ENCODE peak calls at places on chromosomes 4 and X, in eight cellular contexts. O, V, N, F, I, K, D and P are unnamed samples.
A peak's percentile ranks its signal among the peaks of the same experiment; 100 is the strongest.

GRCh38 chr4:86338989-86339388 is 20.9 kb downstream of the MAPK10 start:
- DNase-seq in O (no peak), V (no peak), N (peak; percentile 2), F (peak; percentile 68), I (no peak), K (no peak), D (peak; percentile 3), P (peak; percentile 67)

GRCh38 chr4:158094413-158095110 is 78.3 kb downstream of the GASK1B start:
- DNase-seq in O (no peak), V (peak; percentile 17), N (no peak), F (no peak), I (no peak), K (no peak), D (no peak), P (peak; percentile 84)

GRCh38 chr4:81747242-81747930 is 275.7 kb upstream of the RASGEF1B start:
- DNase-seq in O (no peak), V (no peak), N (no peak), F (no peak), I (no peak), K (no peak), D (no peak), P (no peak)

GRCh38 chr4:128220286-128221235 is 67.1 kb downstream of the PGRMC2 start:
- DNase-seq in O (no peak), V (peak; percentile 41), N (no peak), F (no peak), I (peak; percentile 3), K (no peak), D (no peak), P (no peak)

GRCh38 chr4:140659935-140660710 is 91.4 kb upstream of the UCP1 start:
- DNase-seq in O (no peak), V (no peak), N (no peak), F (no peak), I (no peak), K (no peak), D (no peak), P (no peak)

GRCh38 chr4:32261196-32261595 is 1541.0 kb downstream of the PCDH7 start:
- DNase-seq in O (no peak), V (peak; percentile 1), N (no peak), F (no peak), I (no peak), K (peak; percentile 36), D (no peak), P (no peak)

GRCh38 chrX:78123190-78123589 is 16.3 kb downstream of the TAF9B start:
- DNase-seq in O (no peak), V (no peak), N (no peak), F (no peak), I (no peak), K (no peak), D (no peak), P (peak; percentile 46)

GRCh38 chrX:141468940-141469339 is 115.6 kb downstream of the SPANXA1 start:
- DNase-seq in O (no peak), V (no peak), N (no peak), F (no peak), I (no peak), K (no peak), D (no peak), P (no peak)

GRCh38 chrX:41137589-41137988 is 52.3 kb downstream of the USP9X start:
- DNase-seq in O (no peak), V (peak; percentile 20), N (no peak), F (no peak), I (no peak), K (no peak), D (no peak), P (no peak)

GRCh38 chrX:93169771-93170170 is 503.6 kb downstream of the NAP1L3 start:
- DNase-seq in O (no peak), V (no peak), N (no peak), F (no peak), I (no peak), K (no peak), D (no peak), P (no peak)

DNA sequence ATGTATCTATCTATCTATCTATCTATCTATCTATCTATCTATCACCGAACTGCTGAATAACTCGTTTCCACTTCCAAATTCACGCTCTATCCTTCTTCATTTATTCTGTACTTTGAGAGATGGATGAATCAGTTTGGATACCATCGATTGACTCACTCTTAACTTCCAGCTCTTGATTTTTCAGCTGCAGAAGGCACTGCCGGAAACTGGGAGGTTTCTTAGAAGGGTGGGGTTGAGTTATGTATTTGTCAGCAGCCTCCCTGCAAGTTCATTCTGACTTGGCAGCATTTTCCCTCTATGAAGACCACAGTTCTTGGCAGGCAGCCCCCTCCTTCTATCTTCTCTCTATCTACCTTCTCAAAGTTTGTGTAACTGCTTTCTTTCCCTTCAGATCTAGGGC is 112.0 kb upstream of the MAGEB18 start:
- DNase-seq in O (no peak), V (no peak), N (no peak), F (no peak), I (no peak), K (no peak), D (no peak), P (peak; percentile 0)
- H3K4me3 ChIP-seq in O (no peak overlapping the region), V (no peak overlapping the region), N (no peak overlapping the region), F (no peak overlapping the region), I (no peak overlapping the region), K (no peak overlapping the region), D (no peak overlapping the region), P (no peak overlapping the region)

DNA sequence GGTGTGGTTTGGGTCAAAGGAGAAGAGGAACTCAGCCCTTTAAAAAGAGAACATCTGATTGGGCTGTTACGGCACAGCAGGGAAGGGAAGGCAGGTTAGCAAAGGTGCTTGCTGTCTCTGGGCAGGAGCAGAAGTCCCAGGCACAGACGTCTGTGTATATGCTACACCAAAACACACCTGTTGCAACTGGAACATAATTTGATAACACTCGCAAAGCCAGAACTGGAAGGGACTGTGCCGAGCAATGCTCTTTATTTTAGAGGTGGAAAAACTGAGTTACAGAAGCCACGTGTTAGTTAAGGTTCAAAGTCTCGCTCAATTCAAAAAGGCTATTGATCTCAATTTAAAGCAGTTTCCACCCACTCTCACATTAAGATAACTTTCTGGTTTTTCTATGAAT is 2.2 kb upstream of the FAM114A1 start:
- DNase-seq in O (no peak), V (no peak), N (no peak), F (no peak), I (no peak), K (no peak), D (no peak), P (no peak)
- H3K27me3 ChIP-seq in O (no peaks in the 10 kb centered on the region), V (no peaks in the 10 kb centered on the region), N (no peaks in the 10 kb centered on the region), F (no peaks in the 10 kb centered on the region), I (peaks cover 5% of the 10 kb centered on the region), K (peaks cover 30% of the 10 kb centered on the region), D (no peaks in the 10 kb centered on the region), P (no peaks in the 10 kb centered on the region)

GRCh38 chr4:38939150-38939549 is 71.5 kb downstream of the FAM114A1 start:
- DNase-seq in O (no peak), V (no peak), N (no peak), F (no peak), I (no peak), K (no peak), D (no peak), P (no peak)
- H3K36me3 ChIP-seq in O (peaks cover 54% of the 10 kb centered on the region), V (no peaks in the 10 kb centered on the region), N (no peaks in the 10 kb centered on the region), F (peaks cover 67% of the 10 kb centered on the region), I (no peaks in the 10 kb centered on the region), K (no peaks in the 10 kb centered on the region), D (peaks cover 35% of the 10 kb centered on the region), P (peaks cover 24% of the 10 kb centered on the region)

DNA sequence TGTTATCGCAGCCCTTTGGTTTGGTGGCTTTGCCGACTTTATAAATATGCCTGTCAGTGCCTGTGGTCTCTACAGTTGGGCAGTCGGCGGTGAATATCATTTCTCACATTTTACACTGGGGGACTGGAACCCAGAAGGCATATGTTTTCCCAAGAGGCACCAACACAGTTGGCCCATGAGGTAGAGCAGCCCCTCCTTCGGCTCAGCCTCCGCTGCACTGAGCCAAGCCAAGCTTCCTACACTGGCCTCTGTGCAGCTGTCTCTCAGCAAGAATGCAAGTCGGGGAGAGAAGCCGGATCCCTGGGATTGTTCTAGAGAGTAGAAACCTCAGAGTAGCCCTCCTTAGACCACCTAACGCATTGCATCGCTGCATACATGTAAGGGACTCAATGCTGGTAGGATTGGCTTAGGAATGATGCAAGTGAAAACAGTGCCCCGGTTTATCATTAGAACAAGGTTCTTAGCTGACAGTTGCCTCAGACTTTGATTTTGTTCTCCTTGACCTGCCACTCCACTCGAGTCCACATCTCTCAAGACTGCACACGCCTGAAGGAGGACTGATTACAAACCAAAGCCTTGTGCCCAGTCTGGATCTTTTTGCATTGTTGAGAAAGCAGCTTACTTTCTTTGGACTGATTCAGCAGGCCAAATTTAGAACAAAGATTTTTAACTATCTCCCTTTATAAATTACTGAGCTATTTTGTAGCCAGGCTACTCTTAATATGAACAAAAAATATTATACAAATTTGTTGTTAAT is 125.4 kb downstream of the PTTG2 start:
- DNase-seq in O (no peak), V (peak; percentile 44), N (no peak), F (no peak), I (no peak), K (peak; percentile 20), D (no peak), P (no peak)
- H3K4me3 ChIP-seq in O (no peak overlapping the region), V (no peak overlapping the region), N (no peak overlapping the region), F (no peak overlapping the region), I (no peak overlapping the region), K (no peak overlapping the region), D (no peak overlapping the region), P (no peak overlapping the region)

DNA sequence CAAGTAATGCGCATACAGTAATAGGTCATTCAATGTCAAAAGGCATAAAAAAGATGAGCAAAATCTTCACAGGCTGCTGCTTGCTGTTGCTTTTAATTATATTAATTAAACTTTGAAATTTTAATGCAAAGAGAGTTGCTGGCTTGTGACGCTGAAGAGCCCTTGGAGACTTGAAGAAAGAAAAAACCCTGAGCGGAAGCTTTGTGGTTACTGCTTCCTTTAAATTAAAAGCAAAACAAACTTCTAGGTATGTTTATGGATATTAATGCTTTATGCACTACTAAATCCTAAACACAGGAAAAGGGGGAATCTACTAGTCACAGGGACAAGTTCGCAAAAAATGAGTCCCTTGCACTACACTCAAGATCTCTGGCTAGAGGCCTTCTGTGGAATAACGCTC is 166.7 kb downstream of the ANTXR2 start:
- DNase-seq in O (no peak), V (no peak), N (no peak), F (no peak), I (no peak), K (no peak), D (no peak), P (no peak)
- H3K27me3 ChIP-seq in O (no peaks in the 10 kb centered on the region), V (no peaks in the 10 kb centered on the region), N (no peaks in the 10 kb centered on the region), F (no peaks in the 10 kb centered on the region), I (no peaks in the 10 kb centered on the region), K (no peaks in the 10 kb centered on the region), D (no peaks in the 10 kb centered on the region), P (no peaks in the 10 kb centered on the region)